ENCODE peak calls at places on chromosomes 3 and 15, in five cellular contexts. One of them, this sample, is unnamed.

GRCh38 chr3:183033746-183034145 is 53.4 kb upstream of the DCUN1D1 start:
- DNase-seq in body of pancreas: no peak
- DNase-seq in neural progenitor cell: no peak
- DNase-seq in right atrium auricular region: no peak
- DNase-seq in spleen: no peak
- DNase-seq in this sample: no peak

GRCh38 chr3:46276497-46277099 is 34.3 kb downstream of the CCR3 start:
- DNase-seq in body of pancreas: peak; percentile 21
- DNase-seq in neural progenitor cell: peak; percentile 44
- DNase-seq in right atrium auricular region: no peak
- DNase-seq in spleen: peak; percentile 92
- DNase-seq in this sample: peak; percentile 46

GRCh38 chr3:155131104-155131503 is 51.0 kb downstream of the MME start:
- DNase-seq in body of pancreas: no peak
- DNase-seq in neural progenitor cell: no peak
- DNase-seq in right atrium auricular region: no peak
- DNase-seq in spleen: no peak
- DNase-seq in this sample: no peak

GRCh38 chr3:186790261-186790981 is 7.0 kb downstream of the EIF4A2 start:
- DNase-seq in body of pancreas: no peak
- DNase-seq in neural progenitor cell: no peak
- DNase-seq in right atrium auricular region: no peak
- DNase-seq in spleen: no peak
- DNase-seq in this sample: no peak

GRCh38 chr3:177102526-177102925 is 94.8 kb downstream of the TBL1XR1 start:
- DNase-seq in body of pancreas: no peak
- DNase-seq in neural progenitor cell: no peak
- DNase-seq in right atrium auricular region: no peak
- DNase-seq in spleen: no peak
- DNase-seq in this sample: no peak

GRCh38 chr15:85316244-85316934 is 64.0 kb upstream of the AKAP13 start:
- DNase-seq in body of pancreas: no peak
- DNase-seq in neural progenitor cell: peak; percentile 68
- DNase-seq in right atrium auricular region: no peak
- DNase-seq in spleen: no peak
- DNase-seq in this sample: no peak

GRCh38 chr3:100525753-100526612 is 33.6 kb downstream of the TMEM45A start:
- DNase-seq in body of pancreas: peak; percentile 19
- DNase-seq in neural progenitor cell: no peak
- DNase-seq in right atrium auricular region: peak; percentile 72
- DNase-seq in spleen: no peak
- DNase-seq in this sample: no peak

GRCh38 chr3:32121137-32121536 is 14.7 kb downstream of the GPD1L start:
- DNase-seq in body of pancreas: no peak
- DNase-seq in neural progenitor cell: no peak
- DNase-seq in right atrium auricular region: no peak
- DNase-seq in spleen: no peak
- DNase-seq in this sample: no peak

GRCh38 chr15:96969892-96970710 is 639.6 kb downstream of the NR2F2 start:
- DNase-seq in body of pancreas: no peak
- DNase-seq in neural progenitor cell: no peak
- DNase-seq in right atrium auricular region: no peak
- DNase-seq in spleen: no peak
- DNase-seq in this sample: no peak

GRCh38 chr15:99010743-99011142 is 3.2 kb upstream of the PGPEP1L start:
- DNase-seq in body of pancreas: no peak
- DNase-seq in neural progenitor cell: no peak
- DNase-seq in right atrium auricular region: no peak
- DNase-seq in spleen: no peak
- DNase-seq in this sample: no peak

GRCh38 chr3:50126287-50127211 is 28.6 kb upstream of the SEMA3F start:
- DNase-seq in body of pancreas: peak; percentile 48
- DNase-seq in neural progenitor cell: peak; percentile 48
- DNase-seq in right atrium auricular region: no peak
- DNase-seq in spleen: peak; percentile 73
- DNase-seq in this sample: peak; percentile 72

GRCh38 chr15:76196949-76197315 is 114.3 kb downstream of the ETFA start:
- DNase-seq in body of pancreas: peak; percentile 53
- DNase-seq in neural progenitor cell: no peak
- DNase-seq in right atrium auricular region: no peak
- DNase-seq in spleen: peak; percentile 73
- DNase-seq in this sample: no peak

GRCh38 chr3:104939196-104939595 is 427.5 kb upstream of the ALCAM start:
- DNase-seq in body of pancreas: no peak
- DNase-seq in neural progenitor cell: no peak
- DNase-seq in right atrium auricular region: no peak
- DNase-seq in spleen: no peak
- DNase-seq in this sample: no peak

GRCh38 chr3:171444291-171444690 is 15.9 kb downstream of the TNIK start:
- DNase-seq in body of pancreas: no peak
- DNase-seq in neural progenitor cell: no peak
- DNase-seq in right atrium auricular region: no peak
- DNase-seq in spleen: no peak
- DNase-seq in this sample: no peak

GRCh38 chr15:78035319-78035718 is 42.2 kb downstream of the TBC1D2B start:
- DNase-seq in body of pancreas: peak; percentile 36
- DNase-seq in neural progenitor cell: no peak
- DNase-seq in right atrium auricular region: no peak
- DNase-seq in spleen: peak; percentile 85
- DNase-seq in this sample: no peak

GRCh38 chr3:109927726-109928125 is 590.4 kb upstream of the DPPA4 start:
- DNase-seq in body of pancreas: no peak
- DNase-seq in neural progenitor cell: no peak
- DNase-seq in right atrium auricular region: no peak
- DNase-seq in spleen: no peak
- DNase-seq in this sample: no peak

GRCh38 chr15:35705030-35705884 is 159.3 kb upstream of the DPH6 start:
- DNase-seq in body of pancreas: no peak
- DNase-seq in neural progenitor cell: no peak
- DNase-seq in right atrium auricular region: no peak
- DNase-seq in spleen: no peak
- DNase-seq in this sample: no peak

GRCh38 chr3:181329024-181329423 is 339.5 kb upstream of the DNAJC19 start:
- DNase-seq in body of pancreas: no peak
- DNase-seq in neural progenitor cell: no peak
- DNase-seq in right atrium auricular region: no peak
- DNase-seq in spleen: no peak
- DNase-seq in this sample: no peak

GRCh38 chr15:68620721-68621528 is 42.1 kb downstream of the CORO2B start:
- DNase-seq in body of pancreas: peak; percentile 59
- DNase-seq in neural progenitor cell: peak; percentile 82
- DNase-seq in right atrium auricular region: peak; percentile 96
- DNase-seq in spleen: no peak
- DNase-seq in this sample: peak; percentile 72

GRCh38 chr15:59247364-59247763 is 40.7 kb downstream of the LDHAL6B start:
- DNase-seq in body of pancreas: peak; percentile 63
- DNase-seq in neural progenitor cell: peak; percentile 84
- DNase-seq in right atrium auricular region: no peak
- DNase-seq in spleen: no peak
- DNase-seq in this sample: peak; percentile 47

GRCh38 chr3:89289791-89290190 is 182.4 kb downstream of the EPHA3 start:
- DNase-seq in body of pancreas: no peak
- DNase-seq in neural progenitor cell: no peak
- DNase-seq in right atrium auricular region: no peak
- DNase-seq in spleen: no peak
- DNase-seq in this sample: no peak

GRCh38 chr3:11716576-11717250 is 73.0 kb upstream of the VGLL4 start:
- DNase-seq in body of pancreas: no peak
- DNase-seq in neural progenitor cell: no peak
- DNase-seq in right atrium auricular region: no peak
- DNase-seq in spleen: no peak
- DNase-seq in this sample: no peak

GRCh38 chr15:83845230-83845629 is 191.3 kb downstream of the ADAMTSL3 start:
- DNase-seq in body of pancreas: no peak
- DNase-seq in neural progenitor cell: no peak
- DNase-seq in right atrium auricular region: no peak
- DNase-seq in spleen: no peak
- DNase-seq in this sample: no peak

GRCh38 chr3:11335056-11335608 is 62.9 kb downstream of the ATG7 start:
- DNase-seq in body of pancreas: no peak
- DNase-seq in neural progenitor cell: peak; percentile 54
- DNase-seq in right atrium auricular region: no peak
- DNase-seq in spleen: no peak
- DNase-seq in this sample: no peak

GRCh38 chr15:26712350-26712749 is 60.5 kb downstream of the GABRB3 start:
- DNase-seq in body of pancreas: no peak
- DNase-seq in neural progenitor cell: no peak
- DNase-seq in right atrium auricular region: no peak
- DNase-seq in spleen: no peak
- DNase-seq in this sample: peak; percentile 49

GRCh38 chr3:158313344-158313927 is 203.5 kb downstream of the RSRC1 start:
- DNase-seq in body of pancreas: no peak
- DNase-seq in neural progenitor cell: peak; percentile 27
- DNase-seq in right atrium auricular region: no peak
- DNase-seq in spleen: no peak
- DNase-seq in this sample: no peak

GRCh38 chr3:106399773-106400172 is 531.0 kb upstream of the CBLB start:
- DNase-seq in body of pancreas: no peak
- DNase-seq in neural progenitor cell: peak; percentile 83
- DNase-seq in right atrium auricular region: no peak
- DNase-seq in spleen: no peak
- DNase-seq in this sample: peak; percentile 59

GRCh38 chr3:63960048-63960711 is 48.0 kb upstream of the SCAANT1 start:
- DNase-seq in body of pancreas: peak; percentile 55
- DNase-seq in neural progenitor cell: no peak
- DNase-seq in right atrium auricular region: no peak
- DNase-seq in spleen: peak; percentile 73
- DNase-seq in this sample: no peak

GRCh38 chr15:62430056-62430455 is 265.0 kb upstream of the C2CD4B start:
- DNase-seq in body of pancreas: no peak
- DNase-seq in neural progenitor cell: no peak
- DNase-seq in right atrium auricular region: no peak
- DNase-seq in spleen: no peak
- DNase-seq in this sample: no peak

GRCh38 chr3:9172851-9173320 is 76.6 kb downstream of the SRGAP3 start:
- DNase-seq in body of pancreas: no peak
- DNase-seq in neural progenitor cell: no peak
- DNase-seq in right atrium auricular region: no peak
- DNase-seq in spleen: no peak
- DNase-seq in this sample: no peak

DNA sequence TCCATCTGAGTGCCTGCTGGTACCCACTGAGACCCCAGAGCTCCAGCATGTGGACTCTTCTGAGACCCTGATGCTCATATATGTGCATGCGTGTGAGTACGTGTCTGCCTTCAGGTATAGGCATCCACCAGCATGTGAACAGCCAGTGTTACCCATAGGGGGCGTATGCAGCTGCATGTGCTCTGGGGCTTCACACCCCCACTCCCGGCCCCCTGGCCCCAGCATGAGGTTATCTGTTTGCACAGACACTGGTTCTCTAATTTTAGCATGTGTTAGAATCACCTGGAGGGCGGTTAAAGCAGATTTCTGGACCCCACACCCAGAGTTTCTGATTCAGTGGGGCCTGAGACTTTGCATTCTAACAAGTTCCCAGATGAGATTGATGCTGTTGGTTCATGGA is 824 bp upstream of the CILP start:
- DNase-seq in body of pancreas: no peak
- DNase-seq in neural progenitor cell: peak; percentile 57
- DNase-seq in right atrium auricular region: no peak
- DNase-seq in spleen: peak; percentile 59
- DNase-seq in this sample: no peak
- TF ChIP-seq CTCF in body of pancreas: no peak
- TF ChIP-seq CTCF in neural progenitor cell: peak; percentile 57
- TF ChIP-seq CTCF in right atrium auricular region: no peak
- TF ChIP-seq CTCF in spleen: no peak
- TF ChIP-seq CTCF in this sample: peak; percentile 51

DNA sequence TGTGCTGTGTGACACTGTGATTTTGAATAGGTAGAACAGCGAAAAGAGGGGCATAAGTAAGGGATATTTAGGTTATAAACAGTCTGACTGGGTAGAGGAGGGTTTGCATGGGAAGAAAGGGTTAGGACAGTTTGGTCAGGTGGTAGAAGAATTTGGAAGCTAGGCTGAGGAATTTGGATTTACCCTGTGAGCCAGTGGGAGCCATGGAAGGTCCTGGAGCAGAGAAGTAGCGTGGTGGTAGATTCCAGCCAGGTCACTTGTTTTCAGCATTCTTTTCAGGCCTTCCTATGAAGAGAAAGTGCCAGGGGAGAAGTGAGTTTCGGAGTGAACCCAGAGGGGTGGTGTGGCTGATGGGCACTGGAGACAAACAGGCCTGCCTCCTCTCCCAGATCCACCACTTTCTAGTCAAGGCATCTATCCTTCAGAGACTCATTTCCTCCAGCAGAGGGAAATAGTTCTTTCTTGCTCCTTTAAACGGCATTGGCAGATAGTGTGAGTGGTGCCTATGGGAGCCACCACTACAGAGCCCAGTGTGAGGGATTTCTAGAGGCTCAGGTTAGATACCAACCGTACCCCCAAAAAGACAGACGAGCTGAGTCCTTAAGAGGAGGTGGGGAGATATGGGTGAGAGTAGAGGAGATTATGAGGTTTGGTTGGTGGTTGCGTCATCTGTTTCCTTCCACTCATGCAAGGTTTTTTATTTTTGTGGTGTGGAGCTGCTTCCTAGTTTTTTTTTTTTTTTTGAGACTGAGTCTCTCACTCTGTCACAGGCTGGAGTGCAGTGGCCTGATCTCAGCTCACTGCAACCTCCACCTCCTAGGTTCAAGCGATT is 21.2 kb downstream of the PXK start:
- DNase-seq in body of pancreas: no peak
- DNase-seq in neural progenitor cell: no peak
- DNase-seq in right atrium auricular region: peak; percentile 18
- DNase-seq in spleen: no peak
- DNase-seq in this sample: no peak
- TF ChIP-seq CTCF in body of pancreas: no peak
- TF ChIP-seq CTCF in neural progenitor cell: no peak
- TF ChIP-seq CTCF in right atrium auricular region: no peak
- TF ChIP-seq CTCF in spleen: no peak
- TF ChIP-seq CTCF in this sample: no peak

GRCh38 chr3:55688154-55688553 is 201.0 kb upstream of the WNT5A start:
- DNase-seq in body of pancreas: no peak
- DNase-seq in neural progenitor cell: no peak
- DNase-seq in right atrium auricular region: no peak
- DNase-seq in spleen: no peak
- DNase-seq in this sample: no peak

GRCh38 chr3:55687526-55687925 is 200.4 kb upstream of the WNT5A start:
- DNase-seq in body of pancreas: no peak
- DNase-seq in neural progenitor cell: no peak
- DNase-seq in right atrium auricular region: no peak
- DNase-seq in spleen: no peak
- DNase-seq in this sample: no peak

GRCh38 chr3:55690746-55691540 is 203.8 kb upstream of the WNT5A start:
- DNase-seq in body of pancreas: no peak
- DNase-seq in neural progenitor cell: peak; percentile 83
- DNase-seq in right atrium auricular region: no peak
- DNase-seq in spleen: no peak
- DNase-seq in this sample: peak; percentile 26

GRCh38 chr3:55692295-55692957 is 205.3 kb upstream of the WNT5A start:
- DNase-seq in body of pancreas: no peak
- DNase-seq in neural progenitor cell: no peak
- DNase-seq in right atrium auricular region: no peak
- DNase-seq in spleen: no peak
- DNase-seq in this sample: no peak

GRCh38 chr3:55690161-55690560 is 203.1 kb upstream of the WNT5A start:
- DNase-seq in body of pancreas: no peak
- DNase-seq in neural progenitor cell: peak; percentile 64
- DNase-seq in right atrium auricular region: no peak
- DNase-seq in spleen: no peak
- DNase-seq in this sample: no peak
- TF ChIP-seq CTCF in body of pancreas: no peak
- TF ChIP-seq CTCF in neural progenitor cell: no peak
- TF ChIP-seq CTCF in right atrium auricular region: no peak
- TF ChIP-seq CTCF in spleen: no peak
- TF ChIP-seq CTCF in this sample: no peak

GRCh38 chr3:194632211-194632982 is 822 bp downstream of the TMEM44 start:
- DNase-seq in body of pancreas: no peak
- DNase-seq in neural progenitor cell: no peak
- DNase-seq in right atrium auricular region: no peak
- DNase-seq in spleen: peak; percentile 7
- DNase-seq in this sample: no peak
- TF ChIP-seq CTCF in body of pancreas: no peak
- TF ChIP-seq CTCF in neural progenitor cell: no peak
- TF ChIP-seq CTCF in right atrium auricular region: no peak
- TF ChIP-seq CTCF in spleen: no peak
- TF ChIP-seq CTCF in this sample: no peak